ENCODE peak calls at places on chromosomes 2 and 18, in eight cellular contexts. F is heart left ventricle, R is body of pancreas, X is ovary, H is transverse colon, L is Peyer's patch, N is A549, B is breast epithelium. T is an unnamed sample.

GRCh38 chr18:10490401-10491289 is 35.2 kb upstream of the NAPG start:
- DNase-seq in F (peak; percentile 43), X (no peak), R (peak; percentile 53), H (peak; percentile 49), L (peak; percentile 84), N (peak; percentile 60), B (no peak), T (no peak)

GRCh38 chr2:138034536-138034935 is 70.3 kb downstream of the HNMT start:
- DNase-seq in H (no peak), L (no peak), F (no peak), N (no peak), B (no peak), X (no peak), R (no peak), T (no peak)

GRCh38 chr2:172395503-172395902 is 31.9 kb upstream of the ITGA6 start:
- DNase-seq in F (no peak), B (no peak), R (no peak), X (no peak), H (no peak), N (no peak), L (no peak), T (no peak)

GRCh38 chr2:30412392-30413321 is 34.4 kb upstream of the LCLAT1 start:
- DNase-seq in X (peak; percentile 67), N (no peak), L (no peak), B (no peak), H (peak; percentile 26), F (peak; percentile 82), R (no peak), T (peak; percentile 85)

GRCh38 chr18:3153107-3153704 is 66.6 kb downstream of the MYOM1 start:
- DNase-seq in F (no peak), R (no peak), L (no peak), N (no peak), H (no peak), B (no peak), X (no peak), T (no peak)

GRCh38 chr2:172335731-172336130 is 91.7 kb upstream of the ITGA6 start:
- DNase-seq in L (no peak), X (no peak), R (peak; percentile 50), N (no peak), H (peak; percentile 80), F (no peak), B (no peak), T (no peak)

GRCh38 chr18:25144835-25145234 is 207.1 kb downstream of the ZNF521 start:
- DNase-seq in H (no peak), B (no peak), R (no peak), X (no peak), F (peak; percentile 59), L (no peak), N (no peak), T (no peak)

GRCh38 chr2:15809504-15809903 is 130.8 kb upstream of the MYCN start:
- DNase-seq in F (no peak), N (no peak), X (no peak), B (no peak), R (no peak), H (no peak), L (no peak), T (no peak)

GRCh38 chr2:94977826-94978225 is 47.7 kb upstream of the MAL start:
- DNase-seq in N (no peak), L (no peak), R (no peak), X (no peak), F (no peak), H (no peak), B (no peak), T (no peak)

GRCh38 chr2:46066116-46066515 is 231.1 kb upstream of the EPAS1 start:
- DNase-seq in L (no peak), N (no peak), F (no peak), B (no peak), H (no peak), X (no peak), R (no peak), T (no peak)

GRCh38 chr2:46065152-46065551 is 232.1 kb upstream of the EPAS1 start:
- DNase-seq in F (no peak), X (no peak), R (no peak), H (no peak), B (no peak), N (no peak), L (no peak), T (no peak)

GRCh38 chr2:46068604-46069003 is 228.6 kb upstream of the EPAS1 start:
- DNase-seq in F (no peak), B (no peak), N (no peak), L (no peak), H (no peak), R (no peak), X (no peak), T (no peak)

GRCh38 chr2:46066591-46066990 is 230.6 kb upstream of the EPAS1 start:
- DNase-seq in F (no peak), R (no peak), N (no peak), B (no peak), H (no peak), L (no peak), X (no peak), T (no peak)

DNA sequence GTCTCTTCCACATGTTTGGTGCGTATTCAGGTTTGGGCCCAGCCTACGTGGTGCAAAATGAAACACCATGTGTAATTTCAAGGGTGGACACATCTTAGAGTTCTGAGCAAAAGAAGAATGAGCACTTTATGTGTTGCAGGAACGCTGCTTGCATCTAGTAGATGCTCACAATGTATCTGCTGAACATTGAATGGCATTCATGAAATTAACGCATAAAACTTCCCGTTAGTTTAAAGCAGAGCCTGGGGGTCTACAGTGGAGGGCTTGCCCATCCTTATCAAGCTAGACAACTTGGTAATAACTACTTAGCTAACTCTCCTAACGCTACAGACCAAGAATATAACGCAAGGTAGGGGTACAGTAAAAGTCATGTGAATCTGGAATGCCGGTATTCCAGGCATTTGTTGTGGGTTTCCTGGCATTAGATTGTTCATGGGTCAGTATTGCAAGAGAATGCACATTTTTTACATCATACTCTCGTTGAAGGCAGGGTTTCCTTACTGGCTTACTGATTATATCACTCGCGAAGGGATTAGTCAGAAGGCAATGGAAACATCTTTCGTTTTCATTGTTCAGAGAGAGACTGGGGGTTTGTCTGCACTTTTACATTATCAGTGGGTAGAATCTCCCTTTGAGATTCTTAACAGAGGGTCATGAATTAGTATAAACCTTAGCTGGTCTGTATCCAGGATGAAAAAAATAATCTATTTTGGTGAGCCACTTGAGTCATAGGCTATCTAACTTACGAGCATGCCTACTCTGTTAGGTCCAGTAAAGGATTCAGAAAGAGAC is 229.5 kb upstream of the EPAS1 start:
- DNase-seq in B (no peak), N (peak; percentile 91), L (no peak), R (no peak), F (no peak), H (no peak), X (no peak), T (no peak)
- H3K4me3 ChIP-seq in B (no peak overlapping the region), N (peak overlapping the region; percentile 3), L (no peak overlapping the region), R (no peak overlapping the region), F (no peak overlapping the region), H (no peak overlapping the region), X (no peak overlapping the region), T (no peak overlapping the region)

DNA sequence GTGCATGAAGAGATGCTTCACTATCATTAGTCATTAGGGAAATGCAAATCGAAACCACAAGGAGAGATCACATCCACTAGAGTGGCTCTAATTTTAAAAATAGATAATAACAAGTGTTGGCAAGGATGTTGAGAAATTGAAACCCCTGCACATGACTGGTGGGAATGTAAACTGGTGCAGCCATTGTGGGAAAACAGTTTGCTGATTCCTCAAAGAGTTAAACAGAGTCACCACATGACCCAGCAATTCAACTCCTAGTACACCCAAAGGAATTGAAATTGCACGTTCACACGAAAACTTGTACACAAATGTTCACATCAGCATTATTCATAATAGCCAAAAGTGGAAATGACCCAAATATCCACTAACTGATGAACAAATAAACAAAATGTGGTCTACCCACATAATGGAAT is 179.5 kb downstream of the BCL2 start:
- DNase-seq in R (no peak), L (no peak), F (no peak), B (no peak), N (no peak), H (no peak), X (no peak), T (no peak)
- H3K27ac ChIP-seq in R (no peak overlapping the region), L (no peak overlapping the region), F (no peak overlapping the region), B (no peak overlapping the region), N (no peak overlapping the region), H (no peak overlapping the region), X (no peak overlapping the region), T (no peak overlapping the region)

GRCh38 chr2:46569766-46570165 is 90.4 kb downstream of the TMEM247 start:
- DNase-seq in X (no peak), B (no peak), R (no peak), F (no peak), N (no peak), L (no peak), H (no peak), T (no peak)

GRCh38 chr2:46565364-46565763 is 86.0 kb downstream of the TMEM247 start:
- DNase-seq in X (no peak), H (no peak), L (no peak), F (no peak), B (no peak), R (no peak), N (no peak), T (no peak)

GRCh38 chr2:46568212-46569009 is 89.0 kb downstream of the TMEM247 start:
- DNase-seq in L (no peak), R (no peak), X (no peak), B (no peak), F (no peak), N (no peak), H (no peak), T (no peak)

GRCh38 chr2:46570396-46570795 is 91.0 kb downstream of the TMEM247 start:
- DNase-seq in N (no peak), X (no peak), H (no peak), B (no peak), R (no peak), L (no peak), F (no peak), T (no peak)

GRCh38 chr2:46569061-46569560 is 89.7 kb downstream of the TMEM247 start:
- DNase-seq in X (no peak), F (no peak), N (no peak), L (peak; percentile 68), B (no peak), H (no peak), R (peak; percentile 28), T (no peak)
- TF ChIP-seq POLR2A in X (no peak), F (peak; percentile 24), N (no peak), L (no peak), B (no peak), H (no peak), R (no peak), T (peak; percentile 35)

GRCh38 chr2:25976884-25977741 is 5.2 kb downstream of the KIF3C start:
- DNase-seq in X (no peak), H (no peak), F (no peak), R (no peak), N (peak; percentile 78), L (no peak), B (no peak), T (no peak)

GRCh38 chr2:25966531-25967265 is 15.6 kb downstream of the KIF3C start:
- DNase-seq in N (no peak), L (no peak), B (no peak), R (no peak), H (no peak), F (no peak), X (no peak), T (no peak)

GRCh38 chr2:25972049-25972823 is 10.1 kb downstream of the KIF3C start:
- DNase-seq in N (no peak), L (no peak), H (no peak), B (no peak), R (no peak), F (no peak), X (no peak), T (no peak)

DNA sequence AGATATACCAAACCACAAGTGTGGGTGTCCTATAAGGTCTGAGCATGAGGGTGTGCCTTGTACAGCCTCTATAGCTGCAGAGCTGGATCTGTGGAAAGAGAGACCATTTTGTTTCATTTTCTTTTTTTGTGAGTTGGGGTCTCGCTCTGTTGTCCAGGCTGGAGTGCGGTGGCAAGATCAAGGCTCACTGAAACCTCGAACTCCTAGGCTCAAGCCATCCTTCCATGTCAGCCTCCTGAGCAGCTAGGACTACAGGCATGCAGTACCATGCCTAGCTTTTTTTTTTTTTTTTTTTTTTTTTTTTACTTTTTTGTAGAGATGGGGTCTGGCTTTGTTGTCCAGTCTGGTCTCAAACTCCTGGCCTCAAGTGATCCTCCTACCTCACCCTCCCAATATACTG is 10.7 kb downstream of the KIF3C start:
- DNase-seq in R (no peak), L (no peak), F (no peak), X (no peak), N (no peak), B (no peak), H (no peak), T (no peak)
- H3K4me3 ChIP-seq in R (no peak overlapping the region), L (no peak overlapping the region), F (no peak overlapping the region), X (no peak overlapping the region), N (no peak overlapping the region), B (no peak overlapping the region), H (no peak overlapping the region), T (no peak overlapping the region)